ENCODE peak calls at places on chromosomes 5 and 9, in four cellular contexts. O is EH; F is iris pigment epithelial cell; N is stimulated activated naive CD8-positive, alpha-beta T cell treated with anti-CD3 and anti-CD28 coated beads, Interleukin-15, Interleukin-2, amounts not matched to agents 100 U/mL and 50 U/mL, for 24 hours. R is an unnamed sample.

GRCh38 chr5:150410524-150411244 is 2.0 kb downstream of the CD74 start:
- DNase-seq in O (peak), N (peak), F (peak), R (peak)

GRCh38 chr9:100880284-100880683 is 148.2 kb upstream of the PLPPR1 start:
- DNase-seq in N (no peak), F (no peak), O (no peak), R (no peak)

GRCh38 chr9:137451976-137452760 is 7.0 kb downstream of the NSMF start:
- DNase-seq in F (no peak), O (no peak), N (no peak), R (no peak)

GRCh38 chr9:133943781-133944745 is 48.1 kb downstream of the VAV2 start:
- DNase-seq in N (no peak), O (no peak), F (peak), R (no peak)

GRCh38 chr5:181242031-181242451 is 1.7 kb downstream of the RACK1 start:
- DNase-seq in O (peak), F (no peak), N (no peak), R (no peak)

GRCh38 chr9:93060746-93061259 is 2.3 kb downstream of the SUSD3 start:
- DNase-seq in O (peak), N (no peak), F (peak), R (no peak)

GRCh38 chr9:1042466-1042865 is 7.7 kb upstream of the DMRT2 start:
- DNase-seq in F (no peak), N (peak), O (no peak), R (no peak)

GRCh38 chr5:2188661-2189060 is 305.9 kb upstream of the IRX4 start:
- DNase-seq in F (no peak), O (no peak), N (no peak), R (no peak)

GRCh38 chr5:39713224-39713911 is 288.6 kb upstream of the DAB2 start:
- DNase-seq in F (peak), N (no peak), O (peak), R (no peak)

GRCh38 chr5:110054240-110054639 is 364.5 kb downstream of the MAN2A1 start:
- DNase-seq in F (peak), N (peak), O (peak), R (peak)

GRCh38 chr5:52997424-52997823 is 8.3 kb downstream of the ITGA2 start:
- DNase-seq in N (no peak), F (no peak), O (no peak), R (no peak)

GRCh38 chr5:74372502-74373445 is 267.8 kb downstream of the ENC1 start:
- DNase-seq in F (no peak), N (no peak), O (no peak), R (no peak)

GRCh38 chr5:177133119-177133844 is at the start of gene NSD1:
- DNase-seq in F (peak), N (peak), O (peak), R (peak)

GRCh38 chr5:101534486-101535110 is 631.5 kb upstream of the ST8SIA4 start:
- DNase-seq in O (peak), F (no peak), N (no peak), R (no peak)

GRCh38 chr9:133948571-133949485 is 43.3 kb downstream of the VAV2 start:
- DNase-seq in O (no peak), N (no peak), F (no peak), R (no peak)

GRCh38 chr5:23884405-23884804 is 377.0 kb downstream of the PRDM9 start:
- DNase-seq in N (no peak), O (no peak), F (no peak), R (no peak)

GRCh38 chr5:425714-426113 is 17.3 kb upstream of the EXOC3 start:
- DNase-seq in F (no peak), N (peak), O (no peak), R (no peak)

GRCh38 chr5:176979669-176980068 is 26.9 kb downstream of the UIMC1 start:
- DNase-seq in N (no peak), O (no peak), F (no peak), R (no peak)

GRCh38 chr9:35618325-35618727 is at the start of gene CD72:
- DNase-seq in F (no peak), O (no peak), N (no peak), R (no peak)

GRCh38 chr5:73363911-73364730 is 84.5 kb downstream of the FOXD1 start:
- DNase-seq in F (peak), O (peak), N (no peak), R (no peak)

GRCh38 chr5:11596657-11597071 is 307.6 kb downstream of the CTNND2 start:
- DNase-seq in O (no peak), F (no peak), N (no peak), R (no peak)

GRCh38 chr9:135343733-135344522 is 135.7 kb upstream of the PPP1R26 start:
- DNase-seq in O (no peak), N (peak), F (peak), R (peak)

GRCh38 chr5:103360475-103360874 is 101.9 kb downstream of the MACIR start:
- DNase-seq in N (no peak), F (no peak), O (no peak), R (no peak)

GRCh38 chr9:110928604-110929003 is 109.7 kb downstream of the LPAR1 start:
- DNase-seq in N (no peak), O (peak), F (no peak), R (no peak)

GRCh38 chr5:14901462-14902051 is 30.0 kb upstream of the ANKH start:
- DNase-seq in N (no peak), O (peak), F (peak), R (no peak)

GRCh38 chr5:31291323-31291854 is 97.9 kb downstream of the CDH6 start:
- DNase-seq in F (no peak), O (peak), N (no peak), R (no peak)

GRCh38 chr9:68950689-68951088 is 63.2 kb downstream of the PRKACG start:
- DNase-seq in F (no peak), N (no peak), O (no peak), R (no peak)

GRCh38 chr9:1262367-1262766 is 212.2 kb downstream of the DMRT2 start:
- DNase-seq in O (no peak), N (no peak), F (no peak), R (no peak)

GRCh38 chr5:67192719-67193464 is 3.7 kb downstream of the CD180 start:
- DNase-seq in F (no peak), O (no peak), N (no peak), R (no peak)

GRCh38 chr5:72598461-72599433 is 91.5 kb upstream of the ZNF366 start:
- DNase-seq in O (peak), F (peak), N (no peak), R (no peak)

GRCh38 chr9:682633-683508 is 158.6 kb upstream of the DMRT1 start:
- DNase-seq in F (peak), O (peak), N (no peak), R (no peak)

GRCh38 chr9:112917027-112917986 is 26.6 kb upstream of the SLC46A2 start:
- DNase-seq in O (no peak), F (no peak), N (no peak), R (no peak)

GRCh38 chr5:170854550-170854949 is 7.3 kb upstream of the RANBP17 start:
- DNase-seq in N (no peak), F (no peak), O (peak), R (no peak)

GRCh38 chr9:98775831-98776441 is 20.4 kb downstream of the ANKS6 start:
- DNase-seq in N (peak), F (peak), O (peak), R (peak)

GRCh38 chr9:120445974-120446373 is 134.0 kb downstream of the CDK5RAP2 start:
- DNase-seq in F (no peak), N (no peak), O (no peak), R (no peak)

GRCh38 chr5:95953026-95953425 is 8.6 kb downstream of the ELL2 start:
- DNase-seq in O (no peak), N (no peak), F (no peak), R (no peak)

GRCh38 chr5:141662028-141662427 is 10.8 kb upstream of the FCHSD1 start:
- DNase-seq in F (no peak), O (no peak), N (no peak), R (no peak)